ENCODE peak calls at places on chromosomes 16 and 17, in nine cellular contexts. H, R, I, X, K, Z, L, F and Y are unnamed samples.

GRCh38 chr17:42381898-42382297 is 6.3 kb downstream of the STAT3 start:
- DNase-seq in H (no peak), R (no peak), I (no peak), X (no peak), K (no peak), Z (no peak), L (no peak), F (no peak), Y (no peak)

GRCh38 chr16:74738134-74738541 is 36.5 kb downstream of the FA2H start:
- DNase-seq in H (no peak), R (no peak), I (peak; percentile 49), X (no peak), K (no peak), Z (no peak), L (no peak), F (no peak), Y (no peak)

GRCh38 chr16:47460301-47460754 is 535 bp downstream of the ITFG1 start:
- DNase-seq in H (no peak), R (no peak), I (peak; percentile 4), X (no peak), K (no peak), Z (peak; percentile 16), L (no peak), F (no peak), Y (no peak)

GRCh38 chr17:65305116-65305515 is 167.9 kb downstream of the RGS9 start:
- DNase-seq in H (no peak), R (no peak), I (no peak), X (no peak), K (no peak), Z (no peak), L (no peak), F (no peak), Y (no peak)

GRCh38 chr17:30318190-30318589 is 15.7 kb downstream of the TMIGD1 start:
- DNase-seq in H (no peak), R (no peak), I (no peak), X (no peak), K (no peak), Z (no peak), L (no peak), F (no peak), Y (no peak)

GRCh38 chr17:32349503-32349853 is 479 bp upstream of the ZNF207 start:
- DNase-seq in H (peak; percentile 23), R (no peak), I (no peak), X (no peak), K (no peak), Z (peak; percentile 17), L (no peak), F (no peak), Y (no peak)

GRCh38 chr17:50045154-50045553 is 10.8 kb upstream of the ITGA3 start:
- DNase-seq in H (no peak), R (no peak), I (peak; percentile 70), X (no peak), K (no peak), Z (no peak), L (no peak), F (no peak), Y (no peak)

GRCh38 chr16:4415538-4416199 is 727 bp downstream of the CORO7 start:
- DNase-seq in H (peak; percentile 25), R (no peak), I (peak; percentile 27), X (peak; percentile 57), K (no peak), Z (no peak), L (peak; percentile 75), F (peak; percentile 47), Y (peak; percentile 53)

GRCh38 chr17:40520991-40521453 is 19.6 kb upstream of the TNS4 start:
- DNase-seq in H (no peak), R (peak; percentile 10), I (no peak), X (no peak), K (no peak), Z (no peak), L (no peak), F (no peak), Y (no peak)

GRCh38 chr16:2370725-2371124 is 30.2 kb upstream of the ABCA3 start:
- DNase-seq in H (no peak), R (no peak), I (peak; percentile 14), X (no peak), K (no peak), Z (no peak), L (no peak), F (no peak), Y (no peak)

GRCh38 chr16:81873843-81874752 is 95.0 kb downstream of the PLCG2 start:
- DNase-seq in H (peak; percentile 32), R (no peak), I (peak; percentile 58), X (peak; percentile 70), K (peak; percentile 54), Z (peak; percentile 38), L (peak; percentile 85), F (peak; percentile 41), Y (peak; percentile 78)

DNA sequence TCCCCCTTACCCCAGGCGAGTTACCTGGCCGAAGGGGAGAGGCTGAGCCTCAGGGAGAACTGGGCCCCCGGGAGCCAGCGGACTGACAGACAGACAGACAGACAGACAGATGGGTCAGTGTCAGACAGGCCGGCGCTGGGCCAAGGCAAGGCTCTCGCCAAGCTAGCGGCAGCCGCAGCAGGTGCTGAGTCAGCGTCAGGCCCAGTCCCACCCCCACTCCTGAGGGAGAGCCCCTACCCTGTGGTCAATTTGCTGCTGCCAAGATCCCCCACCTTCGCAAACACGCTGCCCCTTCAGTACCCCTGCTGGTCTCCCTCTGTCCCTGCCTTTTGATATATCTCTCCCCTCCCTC is 1.5 kb downstream of the FGF11 start:
- DNase-seq in H (peak; percentile 50), R (no peak), I (peak; percentile 58), X (peak; percentile 39), K (no peak), Z (no peak), L (peak; percentile 64), F (peak; percentile 85), Y (peak; percentile 56)
- TF ChIP-seq CTCF in H (no peak), R (no peak), I (peak; percentile 10), X (no peak), K (no peak), Z (no peak), L (no peak), F (no peak), Y (no peak)

GRCh38 chr17:75265614-75266314 is 4.1 kb downstream of the MRPS7 start:
- DNase-seq in H (no peak), R (no peak), I (no peak), X (no peak), K (no peak), Z (no peak), L (no peak), F (no peak), Y (no peak)

GRCh38 chr17:75268931-75269330 is 2.1 kb downstream of the MIF4GD start:
- DNase-seq in H (no peak), R (no peak), I (no peak), X (no peak), K (no peak), Z (no peak), L (no peak), F (no peak), Y (no peak)

GRCh38 chr17:75266315-75267145 is 4.5 kb downstream of the MIF4GD start:
- DNase-seq in H (no peak), R (no peak), I (no peak), X (no peak), K (no peak), Z (no peak), L (no peak), F (no peak), Y (no peak)

GRCh38 chr17:75267146-75267402 is 4.0 kb downstream of the MIF4GD start:
- DNase-seq in H (no peak), R (no peak), I (no peak), X (no peak), K (no peak), Z (no peak), L (no peak), F (no peak), Y (no peak)

DNA sequence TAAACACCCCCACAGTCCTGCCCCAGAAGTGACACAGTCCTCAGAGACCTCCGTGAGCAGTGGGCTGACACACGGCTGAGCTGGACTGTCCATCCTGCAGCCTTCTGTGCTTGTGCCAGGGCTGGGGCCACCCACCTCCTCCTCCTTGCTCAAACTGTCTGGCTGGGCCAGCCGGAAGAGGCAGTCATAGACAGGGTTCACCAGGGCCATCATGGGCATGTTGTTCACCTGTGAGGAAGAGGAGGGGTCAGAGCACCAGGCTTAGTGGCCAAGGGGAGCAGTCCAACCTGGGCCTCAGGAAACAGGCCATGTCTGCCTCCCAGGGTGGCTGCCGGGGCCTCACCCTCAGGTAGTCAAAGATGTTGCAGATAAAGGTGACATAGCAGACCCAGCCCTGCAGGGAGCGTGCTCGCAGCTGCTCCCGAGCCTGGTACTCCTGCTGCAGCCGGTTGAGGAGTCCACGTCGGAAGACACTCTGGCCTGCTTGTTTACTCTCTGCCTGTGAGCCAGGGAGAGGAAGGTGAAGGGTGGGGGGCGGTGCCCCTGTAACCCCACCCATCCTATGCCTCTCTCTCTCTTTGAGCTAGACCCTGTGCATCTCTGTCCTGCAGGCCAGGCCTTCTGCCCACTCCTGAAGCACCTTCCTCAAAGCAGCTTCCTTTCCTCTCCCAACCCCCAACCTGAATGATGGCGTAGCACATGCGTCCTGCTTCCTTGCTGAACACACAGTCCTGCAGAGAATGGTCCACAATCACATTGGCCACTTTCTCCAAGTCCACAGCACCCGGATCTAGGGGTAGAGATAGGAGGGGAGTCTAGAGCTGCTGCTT is 3.4 kb downstream of the MIF4GD start:
- DNase-seq in H (peak; percentile 70), R (no peak), I (no peak), X (peak; percentile 35), K (no peak), Z (no peak), L (no peak), F (no peak), Y (no peak)
- TF ChIP-seq CTCF in H (peak; percentile 70), R (no peak), I (no peak), X (no peak), K (no peak), Z (no peak), L (no peak), F (no peak), Y (no peak)

GRCh38 chr16:53175118-53175517 is 120.3 kb downstream of the CHD9 start:
- DNase-seq in H (no peak), R (no peak), I (no peak), X (no peak), K (no peak), Z (no peak), L (no peak), F (no peak), Y (no peak)

GRCh38 chr16:53172517-53172916 is 117.7 kb downstream of the CHD9 start:
- DNase-seq in H (no peak), R (no peak), I (no peak), X (no peak), K (no peak), Z (no peak), L (no peak), F (no peak), Y (no peak)

GRCh38 chr16:53176434-53176833 is 121.6 kb downstream of the CHD9 start:
- DNase-seq in H (no peak), R (no peak), I (no peak), X (no peak), K (no peak), Z (no peak), L (no peak), F (no peak), Y (no peak)
- TF ChIP-seq CTCF in H (no peak), R (no peak), I (no peak), X (no peak), K (no peak), Z (no peak), L (no peak), F (no peak), Y (no peak)

DNA sequence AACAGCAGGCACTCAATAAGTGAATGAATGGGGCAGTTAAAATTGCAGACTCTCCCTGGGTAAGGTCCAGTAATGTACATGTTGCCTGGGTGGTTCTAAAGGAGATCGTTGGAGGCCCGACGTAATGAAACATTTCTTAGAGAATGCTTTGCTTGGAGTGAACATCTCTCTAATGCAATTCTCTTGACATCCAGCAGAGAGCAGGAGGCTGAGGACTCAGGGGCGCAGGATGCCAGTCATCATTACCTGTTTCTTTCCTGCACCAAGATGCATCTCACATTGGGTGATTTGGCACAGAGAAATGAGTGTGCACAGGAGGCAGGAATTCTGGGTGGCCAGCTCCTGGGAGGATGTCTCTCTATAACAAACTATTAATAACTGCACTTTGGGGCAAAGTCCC is 130.3 kb upstream of the RBBP6 start:
- DNase-seq in H (no peak), R (no peak), I (peak; percentile 38), X (no peak), K (no peak), Z (no peak), L (no peak), F (no peak), Y (no peak)
- TF ChIP-seq CTCF in H (peak; percentile 49), R (no peak), I (peak; percentile 39), X (no peak), K (no peak), Z (no peak), L (no peak), F (no peak), Y (no peak)